ENCODE peak calls at places on chromosomes 5 and 9, in eight cellular contexts. P is astrocyte, U is mesendoderm, G is HCT116, K is gastrocnemius medialis, X is fibroblast of lung, C is Caco-2, W is mesenchymal stem cell. A is an unnamed sample. For H3K4me1, the result is how much of the 10 kb centered on the place peaks cover.

GRCh38 chr9:136086213-136086881 is 8.7 kb downstream of the NACC2 start:
- DNase-seq in X (no peak), C (no peak), P (no peak), G (no peak), W (no peak), U (no peak), K (no peak), A (no peak)

GRCh38 chr5:36522746-36523065 is 83.7 kb upstream of the SLC1A3 start:
- DNase-seq in K (no peak), W (no peak), U (no peak), X (no peak), C (no peak), P (no peak), G (no peak), A (no peak)

GRCh38 chr5:68339921-68340321 is 124.4 kb downstream of the PIK3R1 start:
- DNase-seq in P (peak), W (peak), G (no peak), X (peak), U (no peak), C (no peak), K (no peak), A (no peak)

GRCh38 chr5:43066799-43067741 is 27.0 kb upstream of the ANXA2R start:
- DNase-seq in W (peak), X (peak), P (peak), G (peak), C (peak), U (peak), K (peak), A (peak)

GRCh38 chr9:129289131-129289731 is 111.2 kb upstream of the IER5L start:
- DNase-seq in X (no peak), K (no peak), C (no peak), U (no peak), G (no peak), P (no peak), W (no peak), A (no peak)

GRCh38 chr5:99037668-99038067 is 108.9 kb upstream of the CHD1 start:
- DNase-seq in W (no peak), P (no peak), G (no peak), X (no peak), U (peak), K (no peak), C (no peak), A (no peak)

GRCh38 chr9:38357350-38358114 is 35.0 kb upstream of the ALDH1B1 start:
- DNase-seq in X (no peak), C (no peak), P (no peak), G (no peak), W (no peak), U (no peak), K (no peak), A (no peak)

GRCh38 chr9:68851657-68852056 is 146.6 kb downstream of the PIP5K1B start:
- DNase-seq in C (no peak), G (no peak), U (no peak), X (peak), P (no peak), K (no peak), W (peak), A (no peak)

GRCh38 chr9:72858089-72858912 is 94.6 kb downstream of the ALDH1A1 start:
- DNase-seq in W (peak), G (no peak), P (no peak), U (peak), C (peak), K (no peak), X (peak), A (no peak)

GRCh38 chr5:76866503-76866902 is 16.7 kb downstream of the S100Z start:
- DNase-seq in K (no peak), W (no peak), X (no peak), U (no peak), P (no peak), G (no peak), C (no peak), A (no peak)

GRCh38 chr5:95280692-95281091 is 4.2 kb downstream of the MCTP1 start:
- DNase-seq in U (no peak), W (no peak), P (no peak), C (no peak), X (no peak), K (no peak), G (no peak), A (no peak)

GRCh38 chr5:149210229-149210628 is 61.4 kb upstream of the AFAP1L1 start:
- DNase-seq in P (peak), U (peak), W (peak), K (no peak), X (peak), C (no peak), G (peak), A (no peak)
- H3K4me1 ChIP-seq in P (half or more), U (under half), W (under half), K (under half), X (half or more), C (under half), G (half or more), A (under half)

GRCh38 chr9:95574866-95575553 is 58.2 kb upstream of the PTCH1 start:
- DNase-seq in P (no peak), W (no peak), U (no peak), C (no peak), G (no peak), K (no peak), X (no peak), A (no peak)

GRCh38 chr9:95573463-95573862 is 56.7 kb upstream of the PTCH1 start:
- DNase-seq in C (no peak), U (no peak), G (no peak), X (no peak), K (no peak), W (no peak), P (no peak), A (no peak)

GRCh38 chr9:95572370-95573151 is 55.8 kb upstream of the PTCH1 start:
- DNase-seq in P (no peak), U (no peak), C (no peak), K (no peak), X (peak), W (no peak), G (no peak), A (no peak)

GRCh38 chr9:95574176-95574575 is 57.4 kb upstream of the PTCH1 start:
- DNase-seq in W (no peak), X (no peak), U (no peak), G (no peak), K (no peak), P (no peak), C (no peak), A (no peak)

DNA sequence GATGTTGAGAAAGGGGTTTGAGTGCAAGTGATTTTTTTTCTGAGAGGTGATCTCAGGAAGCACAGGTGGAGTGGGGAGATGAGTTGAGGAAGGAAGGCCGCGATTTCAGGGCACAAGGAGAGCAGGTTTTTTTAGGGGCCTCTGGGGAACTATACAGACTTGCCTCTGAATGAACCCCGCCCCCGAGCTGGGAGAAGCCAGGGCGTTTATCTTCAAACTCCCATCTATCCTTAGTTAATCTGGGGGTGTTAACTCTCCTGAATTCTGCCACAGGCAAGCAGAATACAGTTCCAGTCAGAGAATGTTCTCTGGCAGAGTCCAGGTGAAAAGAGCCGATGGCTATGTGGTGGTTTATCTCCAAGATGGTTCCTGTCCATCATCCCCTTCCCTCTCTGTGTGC is 59.0 kb upstream of the PTCH1 start:
- DNase-seq in U (no peak), W (no peak), G (no peak), K (no peak), P (no peak), C (no peak), X (no peak), A (no peak)
- H3K4me1 ChIP-seq in U (under half), W (under half), G (under half), K (under half), P (under half), C (under half), X (under half), A (under half)

GRCh38 chr9:82991684-82992083 is 71.3 kb downstream of the RASEF start:
- DNase-seq in C (no peak), G (no peak), U (no peak), P (no peak), X (no peak), K (no peak), W (no peak), A (no peak)

GRCh38 chr9:82988488-82988887 is 74.5 kb downstream of the RASEF start:
- DNase-seq in W (no peak), X (no peak), P (no peak), K (no peak), U (peak), C (no peak), G (no peak), A (no peak)

GRCh38 chr9:82989949-82990348 is 73.0 kb downstream of the RASEF start:
- DNase-seq in X (no peak), U (no peak), K (no peak), C (no peak), P (no peak), W (no peak), G (no peak), A (no peak)

GRCh38 chr9:82987370-82987769 is 75.6 kb downstream of the RASEF start:
- DNase-seq in G (no peak), U (no peak), W (no peak), K (no peak), X (no peak), C (no peak), P (no peak), A (no peak)

GRCh38 chr9:82987790-82988189 is 75.2 kb downstream of the RASEF start:
- DNase-seq in W (no peak), X (no peak), U (no peak), P (no peak), G (no peak), C (no peak), K (no peak), A (no peak)
- H3K4me1 ChIP-seq in W (under half), X (under half), U (under half), P (under half), G (under half), C (under half), K (under half), A (under half)

DNA sequence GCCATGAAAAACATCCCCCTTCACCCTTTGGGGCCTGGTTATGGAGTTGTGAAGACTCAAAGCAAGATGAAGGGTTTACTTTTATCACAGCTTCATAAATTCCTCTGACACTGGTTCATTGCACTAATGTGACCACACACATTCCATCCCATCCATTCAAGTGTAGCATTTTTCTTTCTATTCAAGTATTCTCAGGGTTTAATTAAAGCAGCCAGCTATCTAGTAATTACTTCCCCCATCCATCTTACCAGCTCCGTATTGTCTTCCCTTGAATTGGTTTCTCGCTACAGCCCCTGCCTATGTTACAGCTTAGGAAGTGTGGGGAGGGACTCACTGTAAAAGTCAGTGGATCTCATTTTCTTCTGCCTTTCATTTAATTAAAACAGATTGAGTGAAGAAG is 387.0 kb upstream of the RFX3 start:
- DNase-seq in X (peak), C (no peak), G (no peak), W (peak), K (no peak), P (peak), U (no peak), A (no peak)
- H3K4me1 ChIP-seq in X (under half), C (under half), G (under half), W (under half), K (under half), P (under half), U (under half), A (under half)